ENCODE peak calls at places on chromosomes 16 and 17, in nine cellular contexts. X is H4; K is activated CD4-positive, alpha-beta memory T cell treated with anti-CD3 and anti-CD28 coated beads, Interleukin-2, amount 10 ng/mL, durations not matched to agents 7 days and 5 days; F is H7; O is GM12891; W is HTR-8/SVneo; G is bronchial epithelial cell; J is stimulated activated CD8-positive, alpha-beta memory T cell treated with anti-CD3 and anti-CD28 coated beads, Interleukin-7, amount 100 ng/mL, for 1 hour; A is AG04449. Z is an unnamed sample.
A peak's percentile ranks its signal among the peaks of the same experiment; 100 is the strongest.

GRCh38 chr17:35068249-35068648 is 4.7 kb upstream of the RFFL start:
- DNase-seq in J (no peak), X (no peak), K (no peak), F (no peak), W (no peak), O (no peak), G (no peak), A (no peak), Z (no peak)

GRCh38 chr17:44222112-44222869 is 2.8 kb upstream of the UBTF start:
- DNase-seq in F (peak; percentile 93), X (no peak), K (peak; percentile 57), A (no peak), G (peak; percentile 51), J (no peak), W (peak; percentile 89), O (no peak), Z (peak; percentile 47)

GRCh38 chr17:48544356-48545021 is 420 bp downstream of the HOXB2 start:
- DNase-seq in W (peak; percentile 64), K (peak; percentile 42), J (no peak), A (no peak), F (peak; percentile 86), O (no peak), G (no peak), X (peak; percentile 61), Z (peak; percentile 29)

GRCh38 chr16:27235055-27235937 is 32.0 kb downstream of the KDM8 start:
- DNase-seq in J (peak; percentile 72), X (peak; percentile 91), A (peak; percentile 41), F (peak; percentile 78), W (peak; percentile 75), G (peak; percentile 68), K (peak; percentile 96), O (no peak), Z (peak; percentile 94)

GRCh38 chr17:82524540-82524939 is 5.0 kb downstream of the FOXK2 start:
- DNase-seq in X (no peak), O (no peak), W (no peak), A (no peak), F (no peak), K (no peak), G (no peak), J (no peak), Z (no peak)

GRCh38 chr16:24999856-25000447 is 15.2 kb downstream of the ARHGAP17 start:
- DNase-seq in W (no peak), X (no peak), G (no peak), F (no peak), O (no peak), A (no peak), K (no peak), J (no peak), Z (no peak)

GRCh38 chr17:49659983-49660382 is 17.9 kb downstream of the SPOP start:
- DNase-seq in F (no peak), A (no peak), J (no peak), W (no peak), X (no peak), G (no peak), O (no peak), K (no peak), Z (no peak)

GRCh38 chr17:17398188-17398927 is 78.4 kb upstream of the MED9 start:
- DNase-seq in G (no peak), O (no peak), W (no peak), J (no peak), K (no peak), F (no peak), A (no peak), X (no peak), Z (no peak)

GRCh38 chr17:1904273-1905052 is 74.7 kb downstream of the RPA1 start:
- DNase-seq in K (no peak), F (no peak), W (no peak), J (no peak), A (no peak), G (no peak), O (peak; percentile 47), X (no peak), Z (no peak)

GRCh38 chr17:82436601-82437324 is 13.8 kb downstream of the CYBC1 start:
- DNase-seq in O (no peak), F (peak; percentile 70), X (no peak), A (no peak), J (no peak), G (no peak), W (no peak), K (no peak), Z (no peak)

GRCh38 chr16:14649816-14650215 is 17.1 kb downstream of the BFAR start:
- DNase-seq in K (no peak), O (no peak), F (no peak), J (no peak), X (no peak), G (no peak), W (no peak), A (no peak), Z (no peak)

GRCh38 chr16:61936522-61936921 is 99.7 kb downstream of the CDH8 start:
- DNase-seq in K (no peak), G (no peak), O (no peak), F (peak; percentile 35), X (no peak), W (no peak), A (no peak), J (no peak), Z (no peak)

GRCh38 chr16:74867281-74867849 is 92.7 kb upstream of the FA2H start:
- DNase-seq in F (no peak), A (no peak), G (no peak), K (no peak), O (no peak), W (no peak), X (no peak), J (no peak), Z (no peak)